ENCODE peak calls at places on chromosomes 13 and 19, in four cellular contexts. C is tibial artery, T is brain microvascular endothelial cell, N is lower leg skin. X is an unnamed sample.

GRCh38 chr13:36766295-36766694 is 52.7 kb upstream of the RFXAP start:
- DNase-seq in N (no peak), T (peak; percentile 66), C (no peak), X (no peak)

GRCh38 chr13:107216046-107216715 is 648.2 kb upstream of the ARGLU1 start:
- DNase-seq in T (no peak), N (no peak), C (no peak), X (no peak)

GRCh38 chr19:4360641-4361151 is 17.3 kb downstream of the MPND start:
- DNase-seq in C (no peak), T (no peak), N (no peak), X (no peak)

GRCh38 chr13:48222358-48223015 is 10.5 kb upstream of the ITM2B start:
- DNase-seq in T (no peak), C (peak; percentile 60), N (no peak), X (peak; percentile 51)

GRCh38 chr19:38317104-38317612 is 1.4 kb upstream of the YIF1B start:
- DNase-seq in T (no peak), N (no peak), C (no peak), X (peak; percentile 60)

GRCh38 chr13:30872685-30873443 is 33.2 kb upstream of the MEDAG start:
- DNase-seq in N (no peak), T (peak; percentile 87), C (peak; percentile 88), X (no peak)

GRCh38 chr13:31267126-31267784 is 67.5 kb downstream of the B3GLCT start:
- DNase-seq in T (no peak), C (no peak), N (no peak), X (no peak)

GRCh38 chr13:80237646-80238045 is 103.3 kb downstream of the SPRY2 start:
- DNase-seq in N (no peak), T (no peak), C (no peak), X (no peak)

GRCh38 chr13:51364404-51365008 is 25.0 kb downstream of the SERPINE3 start:
- DNase-seq in C (no peak), N (no peak), T (peak; percentile 74), X (no peak)

GRCh38 chr19:4425531-4425930 is 23.1 kb downstream of the CHAF1A start:
- DNase-seq in C (no peak), N (no peak), T (peak; percentile 90), X (no peak)

GRCh38 chr13:73779881-73780280 is 354.3 kb downstream of the KLF12 start:
- DNase-seq in T (no peak), N (no peak), C (no peak), X (no peak)

GRCh38 chr13:20340759-20341161 is 108.6 kb upstream of the GJB6 start:
- DNase-seq in N (peak; percentile 56), C (peak; percentile 74), T (no peak), X (no peak)

GRCh38 chr19:52211203-52211602 is 21.4 kb downstream of the PPP2R1A start:
- DNase-seq in C (no peak), T (no peak), N (no peak), X (no peak)

DNA sequence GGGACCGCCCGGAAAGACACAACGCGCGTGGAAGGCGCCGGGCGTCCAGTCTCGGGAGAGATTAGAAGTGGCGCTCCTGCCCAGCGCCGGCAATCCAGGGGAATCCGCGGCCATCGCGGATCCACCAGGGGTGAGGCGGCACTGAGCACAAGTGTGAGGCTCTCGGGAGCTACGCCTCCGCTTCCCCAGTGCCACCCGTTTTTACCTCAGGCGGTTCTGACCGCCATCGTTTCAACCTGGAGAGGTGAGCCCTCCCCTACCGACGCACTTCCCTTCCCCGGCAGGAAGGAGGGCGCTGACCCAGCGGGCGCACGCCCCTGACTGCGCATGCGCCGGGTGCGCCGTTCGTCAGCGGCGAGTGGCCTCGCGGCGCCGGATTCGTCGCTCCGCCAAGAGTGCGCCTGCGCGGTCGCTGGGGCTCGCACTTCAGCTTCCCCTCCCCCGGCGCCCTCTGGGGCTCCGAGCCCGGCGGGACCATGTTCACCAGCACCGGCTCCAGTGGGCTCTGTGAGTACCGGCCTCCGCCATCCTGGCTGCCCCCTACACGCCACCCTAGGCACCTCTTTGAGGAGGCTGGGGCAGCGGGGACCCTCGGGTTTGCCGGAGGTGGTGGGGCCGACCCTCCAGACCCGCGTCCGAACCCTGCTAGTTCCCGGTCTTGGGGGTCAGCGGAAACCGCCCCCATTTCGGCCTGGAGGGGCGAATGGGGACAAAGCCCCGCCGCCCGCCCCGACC is at the start of gene UBAC2:
- DNase-seq in C (peak; percentile 92), N (peak; percentile 91), T (peak; percentile 82), X (peak; percentile 92)
- TF ChIP-seq CTCF in C (no peak), N (no peak), T (peak; percentile 5), X (no peak)

GRCh38 chr19:34851277-34851804 is 75.4 kb upstream of the ZNF30 start:
- DNase-seq in N (no peak), T (no peak), C (no peak), X (no peak)
- TF ChIP-seq CTCF in N (no peak), T (no peak), C (no peak), X (no peak)

GRCh38 chr19:42023121-42023942 is 29.3 kb upstream of the ATP1A3 start:
- DNase-seq in N (no peak), T (peak; percentile 15), C (no peak), X (no peak)
- TF ChIP-seq CTCF in N (no peak), T (peak; percentile 65), C (no peak), X (peak; percentile 40)

GRCh38 chr13:60623131-60623530 is 226.1 kb downstream of the TDRD3 start:
- DNase-seq in N (no peak), T (no peak), C (no peak), X (no peak)

GRCh38 chr13:60620611-60621395 is 223.8 kb downstream of the TDRD3 start:
- DNase-seq in N (no peak), T (no peak), C (no peak), X (no peak)

GRCh38 chr13:60613080-60613479 is 216.1 kb downstream of the TDRD3 start:
- DNase-seq in C (no peak), T (no peak), N (no peak), X (no peak)

GRCh38 chr13:60619461-60619860 is 222.4 kb downstream of the TDRD3 start:
- DNase-seq in N (no peak), T (no peak), C (no peak), X (no peak)

DNA sequence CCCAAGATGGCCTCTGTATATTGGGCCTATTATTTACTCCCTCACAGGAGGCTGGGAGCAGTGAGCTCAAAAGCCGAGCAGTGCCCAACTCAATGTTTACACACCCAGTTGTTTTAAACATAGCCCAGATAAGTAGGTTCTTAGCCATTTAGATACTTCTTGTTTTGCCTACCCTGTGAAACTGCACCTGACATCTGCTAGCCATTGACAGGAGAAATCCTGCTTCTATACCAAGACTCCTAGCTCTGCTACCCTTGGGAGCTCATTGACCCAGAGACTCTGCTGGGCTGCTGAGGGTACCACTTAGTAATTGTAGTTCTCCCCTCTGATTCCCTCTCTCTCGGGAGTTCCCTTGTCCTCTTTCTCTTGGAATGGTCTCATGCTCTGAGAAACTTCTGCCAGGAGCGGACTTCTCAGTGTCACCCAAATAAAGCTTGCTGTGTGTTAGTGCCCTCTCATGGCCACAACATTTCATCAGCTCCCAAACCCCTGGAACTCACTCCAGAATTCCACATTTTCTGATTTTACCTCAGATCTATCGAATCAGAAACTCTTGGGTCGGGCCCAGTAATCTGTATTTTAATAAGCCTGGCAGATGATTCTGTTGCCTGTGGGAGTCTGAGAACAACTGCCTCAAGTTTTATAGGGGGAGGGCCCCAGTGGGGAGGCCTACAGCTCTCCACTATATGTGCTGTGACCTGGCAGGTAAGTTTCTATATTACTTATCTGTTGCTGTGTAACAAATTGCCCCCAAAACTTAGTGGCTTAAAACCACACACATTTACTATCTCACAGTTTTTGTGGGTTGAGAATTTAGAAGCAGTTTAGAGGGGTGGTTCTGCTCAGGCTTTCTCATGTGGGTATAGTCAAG is 221.1 kb downstream of the TDRD3 start:
- DNase-seq in N (no peak), C (no peak), T (peak; percentile 44), X (no peak)
- TF ChIP-seq CTCF in N (no peak), C (peak; percentile 25), T (peak; percentile 69), X (no peak)

X was measured in CD14-positive monocyte.